ENCODE peak calls at places on chromosomes 2 and 18, in eight cellular contexts. Q is GM06990, W is left ventricle myocardium inferior, S is Peyer's patch, F is adrenal gland, U is epithelial cell of proximal tubule, Y is thoracic aorta, L is cardiac fibroblast. A is an unnamed sample.

GRCh38 chr2:196413821-196414274 is 225.7 kb upstream of the CCDC150 start:
- DNase-seq in Q (peak), W (no peak), S (no peak), F (peak), U (no peak), Y (no peak), L (peak), A (peak)

GRCh38 chr18:75003764-75004690 is 204.9 kb downstream of the PTGR3 start:
- DNase-seq in Q (no peak), W (peak), S (no peak), F (peak), U (no peak), Y (no peak), L (peak), A (no peak)

GRCh38 chr2:3039188-3040065 is 338.2 kb downstream of the EIPR1 start:
- DNase-seq in Q (no peak), W (no peak), S (no peak), F (no peak), U (no peak), Y (no peak), L (no peak), A (no peak)

GRCh38 chr2:81050580-81050979 is 746.0 kb upstream of the LRRTM1 start:
- DNase-seq in Q (no peak), W (no peak), S (no peak), F (no peak), U (no peak), Y (no peak), L (no peak), A (no peak)

GRCh38 chr2:240466579-240467148 is 31.2 kb downstream of the GPC1 start:
- DNase-seq in Q (no peak), W (no peak), S (peak), F (peak), U (no peak), Y (peak), L (no peak), A (no peak)

GRCh38 chr2:167966937-167967913 is 280.2 kb downstream of the STK39 start:
- DNase-seq in Q (no peak), W (no peak), S (no peak), F (no peak), U (no peak), Y (no peak), L (no peak), A (no peak)

GRCh38 chr18:76388261-76388660 is 106.8 kb downstream of the ZNF516 start:
- DNase-seq in Q (no peak), W (no peak), S (no peak), F (no peak), U (no peak), Y (no peak), L (no peak), A (no peak)

GRCh38 chr18:37575646-37576045 is 10.0 kb upstream of the CELF4 start:
- DNase-seq in Q (no peak), W (no peak), S (no peak), F (no peak), U (no peak), Y (no peak), L (no peak), A (no peak)

GRCh38 chr2:219553168-219553417 is 9.3 kb downstream of the TMEM198 start:
- DNase-seq in Q (no peak), W (no peak), S (no peak), F (no peak), U (no peak), Y (no peak), L (no peak), A (no peak)

GRCh38 chr2:219702796-219703545 is 75.5 kb downstream of the SLC4A3 start:
- DNase-seq in Q (no peak), W (no peak), S (no peak), F (no peak), U (no peak), Y (no peak), L (no peak), A (no peak)

GRCh38 chr18:61975526-61976326 is 82.9 kb upstream of the RNF152 start:
- DNase-seq in Q (no peak), W (no peak), S (no peak), F (no peak), U (no peak), Y (no peak), L (no peak), A (no peak)

GRCh38 chr18:11051462-11051861 is 97.9 kb downstream of the PIEZO2 start:
- DNase-seq in Q (no peak), W (no peak), S (no peak), F (no peak), U (no peak), Y (no peak), L (no peak), A (no peak)

GRCh38 chr2:234564719-234565118 is 67.8 kb upstream of the ARL4C start:
- DNase-seq in Q (no peak), W (no peak), S (no peak), F (no peak), U (no peak), Y (no peak), L (peak), A (no peak)
- TF ChIP-seq CTCF in Q (no peak), W (no peak), S (no peak), F (no peak), U (peak), Y (no peak), L (no peak), A (no peak)

DNA sequence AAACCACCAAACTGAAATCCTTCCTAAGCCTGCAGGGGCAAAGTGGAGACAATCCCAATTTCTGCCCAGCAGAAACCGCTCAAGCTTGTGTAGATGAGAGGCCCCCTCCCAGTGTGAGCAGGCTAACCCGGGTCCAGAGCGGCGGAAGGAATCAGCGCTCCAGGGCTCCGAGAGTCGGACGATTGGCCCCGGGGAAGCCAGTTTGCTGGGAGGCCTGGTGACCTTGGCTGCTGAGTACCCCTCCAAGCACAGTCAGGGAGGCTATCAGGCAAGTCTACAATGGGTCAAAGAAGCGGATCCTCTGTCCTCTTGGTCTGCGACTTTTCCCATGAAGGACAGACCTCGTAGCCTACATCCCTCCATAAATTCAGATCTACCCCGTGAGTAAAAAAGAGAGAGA is 16.8 kb upstream of the EN1 start:
- DNase-seq in Q (no peak), W (no peak), S (no peak), F (no peak), U (no peak), Y (no peak), L (no peak), A (no peak)
- H3K4me3 ChIP-seq in Q (no peak), W (no peak), S (no peak), F (no peak), U (no peak), Y (no peak), L (no peak), A (no peak)

GRCh38 chr2:38077431-38077769 is 1.4 kb upstream of the CYP1B1 start:
- DNase-seq in Q (no peak), W (no peak), S (no peak), F (no peak), U (no peak), Y (no peak), L (no peak), A (no peak)

GRCh38 chr2:38076710-38077430 is 919 bp upstream of the CYP1B1 start:
- DNase-seq in Q (peak), W (peak), S (peak), F (peak), U (no peak), Y (no peak), L (peak), A (peak)

GRCh38 chr2:38074775-38075435 is 1.0 kb downstream of the CYP1B1 start:
- DNase-seq in Q (peak), W (peak), S (no peak), F (peak), U (no peak), Y (no peak), L (peak), A (no peak)

GRCh38 chr2:38075436-38076249 is at the start of gene CYP1B1:
- DNase-seq in Q (no peak), W (peak), S (no peak), F (peak), U (no peak), Y (no peak), L (no peak), A (no peak)

GRCh38 chr2:38076250-38076709 is 329 bp upstream of the CYP1B1 start:
- DNase-seq in Q (peak), W (peak), S (peak), F (peak), U (peak), Y (no peak), L (peak), A (no peak)
- TF ChIP-seq CTCF in Q (no peak), W (no peak), S (peak), F (peak), U (peak), Y (peak), L (peak), A (peak)

GRCh38 chr2:1816414-1816911 is 72.1 kb upstream of the PXDN start:
- DNase-seq in Q (no peak), W (peak), S (no peak), F (no peak), U (no peak), Y (no peak), L (peak), A (no peak)

GRCh38 chr2:1818404-1818803 is 74.1 kb upstream of the PXDN start:
- DNase-seq in Q (no peak), W (no peak), S (no peak), F (no peak), U (no peak), Y (no peak), L (no peak), A (no peak)

GRCh38 chr2:1819396-1819795 is 75.1 kb upstream of the PXDN start:
- DNase-seq in Q (no peak), W (no peak), S (no peak), F (no peak), U (no peak), Y (no peak), L (no peak), A (no peak)

GRCh38 chr2:1818811-1819210 is 74.5 kb upstream of the PXDN start:
- DNase-seq in Q (no peak), W (no peak), S (no peak), F (no peak), U (no peak), Y (no peak), L (no peak), A (no peak)

DNA sequence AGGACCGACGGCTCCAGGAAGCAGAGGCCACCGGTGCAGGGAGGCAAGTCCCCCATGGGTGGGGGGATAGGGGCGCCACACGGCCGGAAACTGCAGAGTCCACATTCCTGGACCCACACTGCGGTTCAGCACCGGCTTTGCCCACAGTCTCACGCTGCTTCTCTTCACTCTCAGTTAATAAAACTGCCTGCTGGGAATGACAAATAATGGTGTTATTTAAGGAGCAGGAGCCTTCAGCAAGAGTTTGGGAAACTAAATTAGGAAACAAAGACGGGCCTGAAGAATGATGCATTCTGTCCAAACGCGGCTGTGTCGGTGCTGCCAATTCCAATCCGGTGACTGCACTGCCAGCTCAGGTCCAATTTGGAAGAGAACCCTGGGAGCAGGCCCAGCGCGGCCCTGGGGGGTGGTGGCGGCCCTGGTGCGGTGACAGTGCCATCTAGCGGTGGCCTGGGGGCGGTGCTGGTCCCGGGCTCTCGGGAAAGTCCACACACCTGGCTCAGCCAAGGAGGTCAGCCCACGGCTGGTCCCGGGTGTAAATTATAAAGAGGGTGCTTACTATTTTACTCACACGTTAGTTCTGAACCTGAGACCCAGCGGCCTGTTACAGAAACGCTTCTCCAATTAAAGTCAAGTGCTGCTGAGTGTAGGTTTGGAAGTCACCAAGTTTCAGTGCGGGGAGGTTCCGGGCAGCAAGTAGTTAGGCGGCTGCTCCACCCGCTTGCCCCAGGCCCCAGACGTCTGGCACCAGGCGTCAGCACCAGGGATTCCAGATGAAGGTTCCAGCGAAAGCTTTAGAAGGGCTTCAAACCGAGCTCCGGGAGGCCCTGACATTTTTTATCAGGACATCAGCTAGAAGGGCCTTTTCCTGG is 73.2 kb upstream of the PXDN start:
- DNase-seq in Q (no peak), W (peak), S (peak), F (peak), U (peak), Y (peak), L (peak), A (no peak)
- H3K4me3 ChIP-seq in Q (no peak), W (peak), S (no peak), F (no peak), U (peak), Y (peak), L (no peak), A (no peak)

DNA sequence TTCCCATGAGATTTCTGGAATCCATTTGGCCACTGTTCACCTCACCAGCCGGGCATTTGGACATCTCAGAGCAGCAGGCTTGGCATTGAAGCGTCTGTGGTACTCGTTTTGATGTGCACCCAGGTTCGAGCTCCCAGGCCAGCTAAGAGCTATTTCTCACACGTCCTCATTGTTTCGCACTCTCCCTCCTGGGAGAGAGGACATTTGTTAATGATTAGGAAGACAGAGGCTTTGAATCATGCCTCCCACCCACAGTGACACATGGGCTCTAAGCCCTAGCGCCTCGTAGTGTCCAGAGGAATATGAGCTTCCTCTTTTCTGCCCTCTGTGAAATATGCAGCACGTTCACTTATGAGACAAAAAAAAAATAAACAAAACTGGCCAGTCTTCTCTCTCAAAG is 361.8 kb downstream of the RND3 start:
- DNase-seq in Q (no peak), W (no peak), S (no peak), F (no peak), U (peak), Y (no peak), L (peak), A (no peak)
- TF ChIP-seq CTCF in Q (no peak), W (no peak), S (no peak), F (no peak), U (peak), Y (no peak), L (peak), A (no peak)

DNA sequence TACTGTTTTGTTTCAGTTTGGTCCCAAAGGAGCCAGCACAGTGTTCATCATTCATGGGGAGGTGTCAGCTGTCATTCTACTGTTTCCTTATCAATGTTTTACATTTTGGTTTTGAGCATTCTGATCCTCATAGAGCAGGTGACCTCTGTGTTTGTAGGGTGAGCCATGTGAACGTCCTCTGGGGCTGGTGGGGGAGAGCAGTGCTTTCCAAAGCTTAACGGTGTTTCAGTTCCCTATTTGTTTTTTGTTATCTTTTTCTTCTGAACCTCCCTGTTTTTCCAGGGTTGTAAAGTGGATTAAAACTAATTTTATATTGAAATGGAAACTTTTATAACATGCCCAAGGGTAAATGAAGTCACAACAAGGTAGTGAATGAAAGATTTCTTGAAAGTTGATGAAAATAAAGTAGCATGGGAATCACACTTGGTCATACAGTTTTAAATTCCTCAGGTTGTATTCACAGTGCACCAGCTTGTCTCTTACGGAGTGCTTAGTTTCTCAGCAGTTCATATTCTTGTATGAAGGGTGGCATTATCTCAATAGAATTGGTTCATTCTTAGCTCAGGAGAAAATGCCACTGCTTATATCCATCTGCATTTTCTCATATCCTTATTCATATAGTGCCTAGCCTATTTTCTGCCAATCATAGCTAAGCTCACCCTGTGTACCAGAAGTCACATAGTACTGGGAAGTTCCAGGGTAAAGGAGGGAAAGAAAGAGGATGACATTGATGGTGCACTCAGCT is 54.5 kb downstream of the MAP4K4 start:
- DNase-seq in Q (no peak), W (no peak), S (no peak), F (no peak), U (no peak), Y (no peak), L (no peak), A (no peak)
- H3K4me3 ChIP-seq in Q (no peak), W (no peak), S (no peak), F (no peak), U (no peak), Y (no peak), L (no peak), A (no peak)

GRCh38 chr2:101693991-101694588 is 3.4 kb upstream of the MAP4K4 start:
- DNase-seq in Q (no peak), W (no peak), S (no peak), F (no peak), U (no peak), Y (no peak), L (no peak), A (no peak)

GRCh38 chr2:101692766-101693165 is 4.7 kb upstream of the MAP4K4 start:
- DNase-seq in Q (no peak), W (no peak), S (no peak), F (no peak), U (no peak), Y (no peak), L (no peak), A (no peak)

GRCh38 chr2:101689120-101689827 is 8.2 kb upstream of the MAP4K4 start:
- DNase-seq in Q (no peak), W (no peak), S (no peak), F (no peak), U (no peak), Y (no peak), L (no peak), A (no peak)

GRCh38 chr2:101690547-101691182 is 6.8 kb upstream of the MAP4K4 start:
- DNase-seq in Q (no peak), W (no peak), S (no peak), F (no peak), U (no peak), Y (no peak), L (no peak), A (no peak)

DNA sequence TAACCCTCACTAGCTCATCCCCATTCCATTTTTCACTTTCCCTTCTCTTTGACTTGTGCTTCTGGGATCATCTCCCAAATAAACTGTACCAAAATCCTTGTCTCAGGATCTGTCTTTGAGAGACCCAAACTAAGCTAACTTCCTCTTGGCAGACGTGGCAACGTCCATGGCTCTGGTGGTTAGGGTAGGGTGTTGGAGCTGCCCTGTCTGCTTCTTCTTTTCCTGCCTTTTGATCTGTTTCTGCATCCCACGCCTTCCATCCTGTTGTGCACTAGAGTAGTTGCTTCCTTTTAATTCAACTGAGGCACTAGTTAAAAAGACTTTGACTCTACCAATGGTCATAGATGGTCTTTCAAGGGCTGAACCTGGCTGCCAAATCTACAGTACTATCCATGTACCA is 5.5 kb upstream of the MAP4K4 start:
- DNase-seq in Q (no peak), W (no peak), S (no peak), F (no peak), U (no peak), Y (no peak), L (no peak), A (no peak)
- TF ChIP-seq CTCF in Q (no peak), W (no peak), S (no peak), F (no peak), U (no peak), Y (no peak), L (no peak), A (no peak)

A was measured in GM12864.